ENCODE peak calls at places on chromosome 12, in ten cellular contexts. M is stomach, A is prostate gland, I is GM12891, E is suprapubic skin, O is spleen, T is sigmoid colon, G is endothelial cell of umbilical vein, U is GM12878, Y is transverse colon. J is an unnamed sample.

GRCh38 chr12:32367381-32367780 is 32.0 kb upstream of the FGD4 start:
- DNase-seq in T (no peak), O (no peak), G (no peak), U (no peak), E (no peak), M (no peak), Y (no peak), I (no peak), A (no peak), J (no peak)

GRCh38 chr12:53766881-53767280 is 15.1 kb upstream of the CISTR start:
- DNase-seq in G (no peak), A (no peak), Y (no peak), T (no peak), M (no peak), O (no peak), E (no peak), U (no peak), I (no peak), J (no peak)

GRCh38 chr12:104695453-104696148 is 238.9 kb downstream of the CHST11 start:
- DNase-seq in G (peak), U (peak), E (no peak), O (no peak), I (no peak), Y (peak), M (no peak), T (no peak), A (no peak), J (no peak)

GRCh38 chr12:70607107-70607506 is 30.1 kb downstream of the PTPRB start:
- DNase-seq in T (no peak), U (no peak), Y (no peak), I (no peak), A (no peak), M (no peak), O (no peak), G (peak), E (no peak), J (no peak)

GRCh38 chr12:29455087-29455486 is 42.4 kb downstream of the OVCH1 start:
- DNase-seq in A (no peak), G (no peak), I (no peak), E (no peak), U (no peak), T (no peak), O (no peak), M (no peak), Y (no peak), J (no peak)

GRCh38 chr12:121295123-121295745 is 1.3 kb downstream of the CAMKK2 start:
- DNase-seq in T (no peak), U (no peak), G (peak), A (no peak), Y (no peak), O (no peak), M (no peak), I (no peak), E (no peak), J (no peak)

GRCh38 chr12:14905269-14906004 is 19.8 kb upstream of the MGP start:
- DNase-seq in A (no peak), Y (no peak), G (peak), U (no peak), T (no peak), I (no peak), M (no peak), E (no peak), O (no peak), J (no peak)

GRCh38 chr12:88258396-88258795 is 116.3 kb downstream of the TMTC3 start:
- DNase-seq in O (no peak), E (no peak), Y (no peak), I (no peak), T (no peak), M (no peak), U (no peak), G (no peak), A (no peak), J (no peak)

GRCh38 chr12:27552886-27553560 is 29.0 kb downstream of the PPFIBP1 start:
- DNase-seq in A (no peak), E (no peak), I (no peak), M (no peak), T (no peak), Y (no peak), O (no peak), G (no peak), U (no peak), J (no peak)

GRCh38 chr12:8156845-8157244 is at the start of gene ZNF705A:
- DNase-seq in O (no peak), G (peak), T (no peak), U (no peak), E (no peak), M (no peak), A (no peak), I (no peak), Y (no peak), J (no peak)

GRCh38 chr12:32476446-32476845 is 77.1 kb downstream of the FGD4 start:
- DNase-seq in M (no peak), U (no peak), O (no peak), G (no peak), E (no peak), Y (no peak), A (no peak), I (no peak), T (no peak), J (no peak)

GRCh38 chr12:82955020-82955419 is 268.3 kb downstream of the TMTC2 start:
- DNase-seq in I (no peak), O (no peak), E (no peak), G (no peak), Y (no peak), T (no peak), U (no peak), A (peak), M (no peak), J (no peak)

GRCh38 chr12:45637706-45638105 is 91.8 kb upstream of the ARID2 start:
- DNase-seq in I (no peak), O (no peak), T (no peak), Y (no peak), A (no peak), M (no peak), U (no peak), E (no peak), G (peak), J (no peak)

GRCh38 chr12:122949816-122950215 is 16.4 kb downstream of the ABCB9 start:
- DNase-seq in U (no peak), M (no peak), A (no peak), O (no peak), T (no peak), I (no peak), G (no peak), E (no peak), Y (no peak), J (no peak)

GRCh38 chr12:52634266-52635056 is 16.1 kb upstream of the KRT73 start:
- DNase-seq in G (no peak), I (no peak), O (peak), M (peak), A (peak), Y (no peak), T (peak), E (peak), U (no peak), J (no peak)
- TF ChIP-seq POLR2A in G (no peak), I (no peak), O (no peak), M (no peak), A (no peak), Y (no peak), T (no peak), E (no peak), U (no peak), J (no peak)

GRCh38 chr12:106481246-106481645 is 101.6 kb upstream of the RFX4 start:
- DNase-seq in Y (no peak), U (no peak), M (no peak), O (no peak), G (no peak), A (no peak), T (no peak), E (no peak), I (no peak), J (no peak)

GRCh38 chr12:106480259-106480658 is 102.5 kb upstream of the RFX4 start:
- DNase-seq in I (no peak), M (no peak), E (no peak), G (no peak), A (no peak), O (no peak), U (no peak), Y (no peak), T (no peak), J (no peak)
- TF ChIP-seq POLR2AphosphoS5 in I (no peak), M (no peak), E (no peak), G (no peak), A (no peak), O (no peak), U (no peak), Y (no peak), T (no peak), J (no peak)

DNA sequence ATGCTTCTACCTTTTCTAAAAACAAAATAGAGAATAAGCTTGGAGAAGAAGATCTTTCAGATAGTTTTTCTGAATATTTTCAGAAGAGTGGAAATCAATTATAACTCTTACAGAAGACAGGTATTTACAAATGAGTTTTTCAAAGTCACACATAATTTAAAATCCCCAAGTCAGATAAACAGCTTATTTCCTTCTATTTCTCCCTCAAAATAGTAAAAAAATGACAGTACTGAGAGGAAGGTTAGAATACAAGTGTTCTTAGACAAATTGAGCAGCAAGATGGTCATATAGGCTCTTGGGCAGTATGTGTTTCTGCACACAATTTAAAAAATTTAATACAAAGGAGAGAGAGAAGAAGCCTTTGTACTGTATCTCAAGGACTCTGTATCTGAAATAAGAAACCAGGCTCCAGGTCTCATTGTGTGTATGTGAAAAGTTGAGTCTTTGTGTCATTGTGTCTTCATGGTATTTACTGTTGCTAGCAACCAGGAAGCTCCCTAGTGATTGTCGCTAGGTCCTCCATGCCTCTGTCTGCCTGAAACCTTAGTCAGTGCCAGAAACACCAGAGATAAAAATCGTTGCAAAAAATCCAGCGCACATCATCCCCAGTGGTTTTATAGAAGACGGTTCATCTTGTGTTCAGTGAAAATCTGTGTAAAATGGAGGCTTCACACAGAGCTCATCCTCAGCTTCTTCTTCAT is 12.9 kb upstream of the TUBA1A start:
- DNase-seq in M (no peak), E (no peak), U (no peak), A (no peak), I (no peak), O (no peak), Y (no peak), G (peak), T (no peak), J (no peak)
- TF ChIP-seq POLR2A in M (no peak), E (no peak), U (no peak), A (no peak), I (no peak), O (no peak), Y (no peak), G (no peak), T (no peak), J (no peak)

GRCh38 chr12:103520686-103521215 is 25.0 kb upstream of the C12orf42 start:
- DNase-seq in E (no peak), T (no peak), I (no peak), M (no peak), G (no peak), U (no peak), A (no peak), O (no peak), Y (no peak), J (no peak)

GRCh38 chr12:103519632-103520031 is 23.9 kb upstream of the C12orf42 start:
- DNase-seq in M (no peak), E (no peak), O (no peak), G (no peak), U (no peak), T (no peak), A (no peak), I (no peak), Y (no peak), J (no peak)

GRCh38 chr12:103523771-103524170 is 28.0 kb upstream of the C12orf42 start:
- DNase-seq in E (no peak), T (no peak), O (no peak), A (no peak), I (no peak), M (no peak), Y (no peak), G (no peak), U (no peak), J (no peak)

GRCh38 chr12:103517161-103517560 is 21.4 kb upstream of the C12orf42 start:
- DNase-seq in E (no peak), U (no peak), Y (no peak), M (no peak), I (no peak), O (no peak), A (no peak), T (no peak), G (no peak), J (no peak)

GRCh38 chr12:103518899-103519298 is 23.1 kb upstream of the C12orf42 start:
- DNase-seq in O (no peak), A (no peak), G (no peak), I (no peak), M (no peak), E (no peak), U (no peak), Y (no peak), T (no peak), J (no peak)
- TF ChIP-seq POLR2AphosphoS5 in O (no peak), A (no peak), G (no peak), I (no peak), M (no peak), E (no peak), U (no peak), Y (no peak), T (no peak), J (no peak)

DNA sequence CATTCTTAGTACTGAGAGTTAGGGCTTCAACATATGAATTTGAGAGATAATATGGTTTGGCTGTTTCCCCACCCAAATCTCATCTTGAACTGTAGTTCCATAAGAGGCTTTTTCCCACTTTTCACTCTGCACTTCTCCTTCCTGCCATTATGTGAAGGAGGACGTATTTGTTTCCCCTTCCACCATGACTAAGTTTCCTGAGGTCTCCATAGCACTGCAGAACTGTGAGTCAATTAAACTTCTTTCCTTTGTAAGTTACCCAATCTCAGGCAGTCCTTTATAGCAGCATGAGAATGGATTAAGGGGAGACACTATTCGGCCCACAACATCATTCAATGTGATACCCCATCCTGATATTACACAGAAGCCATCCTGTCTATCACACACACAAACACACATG is 36.8 kb upstream of the ALG10B start:
- DNase-seq in A (no peak), T (no peak), U (no peak), Y (no peak), E (no peak), M (no peak), I (no peak), G (no peak), O (no peak), J (no peak)
- TF ChIP-seq POLR2A in A (no peak), T (no peak), U (no peak), Y (no peak), E (no peak), M (no peak), I (no peak), G (no peak), O (no peak), J (no peak)